ENCODE peak calls at places on chromosomes 13 and 19, in seven cellular contexts. B is fibroblast of pulmonary artery, M is fibroblast of lung, S is hypothalamus, Y is dermis blood vessel endothelial cell, P is iPS DF 19.7, V is BE2C. H is an unnamed sample.

GRCh38 chr19:7004313-7004931 is 16.8 kb downstream of the MBD3L2B start:
- DNase-seq in S (no peak), V (no peak), Y (peak; percentile 80), P (no peak), M (peak; percentile 12), B (no peak), H (peak; percentile 41)

GRCh38 chr13:99855516-99855915 is 116.1 kb downstream of the ZIC5 start:
- DNase-seq in B (no peak), Y (no peak), S (no peak), P (no peak), M (no peak), V (no peak), H (no peak)

GRCh38 chr13:112134150-112135075 is 67.5 kb downstream of the SOX1 start:
- DNase-seq in V (no peak), B (no peak), M (no peak), P (no peak), Y (no peak), S (no peak), H (no peak)

GRCh38 chr19:34173145-34173956 is 1.0 kb downstream of the LSM14A start:
- DNase-seq in M (peak; percentile 64), S (no peak), Y (peak; percentile 65), B (peak; percentile 55), V (no peak), P (peak; percentile 20), H (peak; percentile 61)

GRCh38 chr13:35978607-35979316 is 152.4 kb downstream of the DCLK1 start:
- DNase-seq in B (peak; percentile 89), Y (peak; percentile 81), M (peak; percentile 60), S (no peak), P (no peak), V (no peak), H (peak; percentile 20)

GRCh38 chr13:20239748-20240147 is 7.6 kb upstream of the GJB6 start:
- DNase-seq in Y (no peak), M (no peak), P (no peak), V (no peak), B (no peak), S (no peak), H (no peak)

GRCh38 chr19:3458595-3459284 is 21.6 kb downstream of the SMIM24 start:
- DNase-seq in M (peak; percentile 71), Y (peak; percentile 71), B (peak; percentile 62), P (no peak), V (no peak), S (no peak), H (no peak)

GRCh38 chr13:63614874-63615612 is 2199.4 kb upstream of the PCDH20 start:
- DNase-seq in V (no peak), S (no peak), Y (no peak), B (peak; percentile 7), P (no peak), M (peak; percentile 7), H (no peak)

GRCh38 chr13:113658836-113659235 is 838 bp upstream of the ATP4B start:
- DNase-seq in B (no peak), M (no peak), V (peak; percentile 7), P (no peak), S (no peak), Y (no peak), H (no peak)

GRCh38 chr19:1407662-1408299 is 395 bp downstream of the DAZAP1 start:
- DNase-seq in B (no peak), M (no peak), S (no peak), P (no peak), Y (no peak), V (no peak), H (no peak)

GRCh38 chr13:111476197-111476596 is 155.8 kb downstream of the TEX29 start:
- DNase-seq in V (no peak), P (no peak), M (no peak), B (no peak), Y (no peak), S (no peak), H (no peak)

GRCh38 chr19:18603255-18603957 is 3.2 kb downstream of the CRLF1 start:
- DNase-seq in S (no peak), Y (peak; percentile 43), B (peak; percentile 25), V (peak; percentile 48), M (peak; percentile 32), P (no peak), H (no peak)

GRCh38 chr13:23159205-23159586 is 21.6 kb upstream of the SGCG start:
- DNase-seq in M (peak; percentile 12), S (peak; percentile 2), B (peak; percentile 42), Y (peak; percentile 25), V (peak; percentile 32), P (no peak), H (no peak)

GRCh38 chr19:16400911-16401675 is 70.7 kb downstream of the EPS15L1 start:
- DNase-seq in V (no peak), B (no peak), M (peak; percentile 56), S (no peak), Y (no peak), P (no peak), H (peak; percentile 14)

GRCh38 chr19:47443331-47443730 is 24.0 kb upstream of the MEIS3 start:
- DNase-seq in Y (no peak), S (no peak), M (no peak), V (no peak), P (no peak), B (no peak), H (no peak)

GRCh38 chr13:44160549-44161278 is 212.9 kb upstream of the SERP2 start:
- DNase-seq in M (no peak), V (no peak), P (no peak), S (no peak), B (no peak), Y (no peak), H (no peak)

GRCh38 chr19:58571575-58571947 is 1.6 kb downstream of the MZF1 start:
- DNase-seq in M (no peak), S (no peak), P (no peak), Y (no peak), B (no peak), V (no peak), H (no peak)

GRCh38 chr13:48946163-48946562 is 29.5 kb upstream of the FNDC3A start:
- DNase-seq in M (no peak), S (no peak), V (no peak), B (no peak), P (no peak), Y (no peak), H (no peak)

GRCh38 chr13:24123761-24124160 is 36.8 kb upstream of the SPATA13 start:
- DNase-seq in P (no peak), Y (no peak), B (no peak), S (no peak), V (no peak), M (no peak), H (no peak)

GRCh38 chr13:99608345-99608744 is 107.1 kb downstream of the TM9SF2 start:
- DNase-seq in B (no peak), M (no peak), V (no peak), S (no peak), Y (no peak), P (no peak), H (no peak)

GRCh38 chr19:6788896-6789295 is 16.4 kb downstream of the VAV1 start:
- DNase-seq in Y (no peak), V (no peak), P (no peak), S (no peak), B (no peak), M (no peak), H (no peak)

GRCh38 chr19:28687296-28687695 is 525.7 kb downstream of the UQCRFS1 start:
- DNase-seq in M (no peak), B (no peak), S (no peak), P (no peak), Y (no peak), V (no peak), H (no peak)

GRCh38 chr13:22325761-22326160 is 654.9 kb downstream of the FGF9 start:
- DNase-seq in M (no peak), B (no peak), S (no peak), V (no peak), Y (no peak), P (peak; percentile 45), H (no peak)

GRCh38 chr19:29596080-29596479 is 10.0 kb upstream of the POP4 start:
- DNase-seq in Y (no peak), V (no peak), S (no peak), B (no peak), P (no peak), M (no peak), H (no peak)